ENCODE peak calls at places on chromosomes 6 and 20, in four cellular contexts. One of them, this sample, is unnamed.

GRCh38 chr6:77466055-77467028 is 3.1 kb upstream of the HTR1B start:
- DNase-seq in activated CD4-positive, CD25-positive, alpha-beta regulatory T cell: no peak
- DNase-seq in memory B cell: no peak
- DNase-seq in astrocyte of the spinal cord: peak
- DNase-seq in this sample: no peak

GRCh38 chr6:118632359-118632758 is 19.0 kb downstream of the CEP85L start:
- DNase-seq in activated CD4-positive, CD25-positive, alpha-beta regulatory T cell: no peak
- DNase-seq in memory B cell: no peak
- DNase-seq in astrocyte of the spinal cord: no peak
- DNase-seq in this sample: no peak

GRCh38 chr6:1825926-1826325 is 216.2 kb downstream of the FOXC1 start:
- DNase-seq in activated CD4-positive, CD25-positive, alpha-beta regulatory T cell: no peak
- DNase-seq in memory B cell: no peak
- DNase-seq in astrocyte of the spinal cord: no peak
- DNase-seq in this sample: no peak

GRCh38 chr20:51470907-51471411 is 71.6 kb downstream of the NFATC2 start:
- DNase-seq in activated CD4-positive, CD25-positive, alpha-beta regulatory T cell: no peak
- DNase-seq in memory B cell: no peak
- DNase-seq in astrocyte of the spinal cord: no peak
- DNase-seq in this sample: no peak

GRCh38 chr6:34020278-34020677 is 125.6 kb downstream of the GRM4 start:
- DNase-seq in activated CD4-positive, CD25-positive, alpha-beta regulatory T cell: no peak
- DNase-seq in memory B cell: no peak
- DNase-seq in astrocyte of the spinal cord: no peak
- DNase-seq in this sample: no peak

GRCh38 chr6:168208854-168209253 is 110.7 kb downstream of the DACT2 start:
- DNase-seq in activated CD4-positive, CD25-positive, alpha-beta regulatory T cell: no peak
- DNase-seq in memory B cell: no peak
- DNase-seq in astrocyte of the spinal cord: no peak
- DNase-seq in this sample: no peak

GRCh38 chr6:170291271-170292110 is 613 bp upstream of the DLL1 start:
- DNase-seq in activated CD4-positive, CD25-positive, alpha-beta regulatory T cell: no peak
- DNase-seq in memory B cell: peak
- DNase-seq in astrocyte of the spinal cord: no peak
- DNase-seq in this sample: peak

GRCh38 chr6:122789862-122790739 is 1.0 kb downstream of the SMPDL3A start:
- DNase-seq in activated CD4-positive, CD25-positive, alpha-beta regulatory T cell: no peak
- DNase-seq in memory B cell: peak
- DNase-seq in astrocyte of the spinal cord: peak
- DNase-seq in this sample: no peak

GRCh38 chr6:154606457-154606856 is 96.0 kb upstream of the CNKSR3 start:
- DNase-seq in activated CD4-positive, CD25-positive, alpha-beta regulatory T cell: peak
- DNase-seq in memory B cell: peak
- DNase-seq in astrocyte of the spinal cord: no peak
- DNase-seq in this sample: peak

GRCh38 chr20:58349586-58349985 is 39.4 kb upstream of the VAPB start:
- DNase-seq in activated CD4-positive, CD25-positive, alpha-beta regulatory T cell: no peak
- DNase-seq in memory B cell: no peak
- DNase-seq in astrocyte of the spinal cord: peak
- DNase-seq in this sample: no peak

GRCh38 chr6:1613631-1614447 is 4.1 kb downstream of the FOXC1 start:
- DNase-seq in activated CD4-positive, CD25-positive, alpha-beta regulatory T cell: no peak
- DNase-seq in memory B cell: no peak
- DNase-seq in astrocyte of the spinal cord: no peak
- DNase-seq in this sample: no peak

GRCh38 chr6:108806669-108807068 is 41.6 kb upstream of the ARMC2 start:
- DNase-seq in activated CD4-positive, CD25-positive, alpha-beta regulatory T cell: no peak
- DNase-seq in memory B cell: no peak
- DNase-seq in astrocyte of the spinal cord: no peak
- DNase-seq in this sample: no peak

GRCh38 chr6:170374571-170375444 is 68.2 kb downstream of the FAM120B start:
- DNase-seq in activated CD4-positive, CD25-positive, alpha-beta regulatory T cell: no peak
- DNase-seq in memory B cell: no peak
- DNase-seq in astrocyte of the spinal cord: no peak
- DNase-seq in this sample: no peak

GRCh38 chr20:21189761-21190523 is 64.1 kb downstream of the KIZ start:
- DNase-seq in activated CD4-positive, CD25-positive, alpha-beta regulatory T cell: no peak
- DNase-seq in memory B cell: no peak
- DNase-seq in astrocyte of the spinal cord: no peak
- DNase-seq in this sample: no peak

GRCh38 chr6:69866351-69867074 is at the start of gene COL19A1:
- DNase-seq in activated CD4-positive, CD25-positive, alpha-beta regulatory T cell: no peak
- DNase-seq in memory B cell: peak
- DNase-seq in astrocyte of the spinal cord: peak
- DNase-seq in this sample: peak

GRCh38 chr20:25071722-25072121 is 10.2 kb downstream of the VSX1 start:
- DNase-seq in activated CD4-positive, CD25-positive, alpha-beta regulatory T cell: no peak
- DNase-seq in memory B cell: no peak
- DNase-seq in astrocyte of the spinal cord: no peak
- DNase-seq in this sample: no peak